ENCODE peak calls at places on chromosomes 11 and 22, in four cellular contexts. N, O, P and R are unnamed samples.
A peak's percentile ranks its signal among the peaks of the same experiment; 100 is the strongest.

GRCh38 chr22:37193629-37194191 is 5.7 kb upstream of the C1QTNF6 start:
- DNase-seq in O (peak; percentile 26), P (no peak), N (no peak), R (no peak)

GRCh38 chr11:75760710-75761493 is 7.7 kb upstream of the DGAT2 start:
- DNase-seq in N (no peak), P (no peak), O (no peak), R (peak; percentile 59)

GRCh38 chr11:105244157-105244820 is 104.7 kb upstream of the CARD18 start:
- DNase-seq in O (no peak), P (no peak), N (no peak), R (peak; percentile 97)

GRCh38 chr11:122775675-122776271 is 62.5 kb upstream of the CRTAM start:
- DNase-seq in O (no peak), N (no peak), P (no peak), R (no peak)

GRCh38 chr22:23675502-23676415 is 15.1 kb upstream of the RGL4 start:
- DNase-seq in N (no peak), O (no peak), P (peak; percentile 57), R (no peak)

GRCh38 chr11:67276821-67277230 is 10.6 kb downstream of the GRK2 start:
- DNase-seq in P (peak; percentile 74), N (no peak), O (peak; percentile 47), R (peak; percentile 38)

GRCh38 chr11:78085972-78086371 is 6.3 kb upstream of the NDUFC2 start:
- DNase-seq in O (no peak), N (no peak), P (no peak), R (no peak)

GRCh38 chr11:27084407-27084985 is 43.9 kb downstream of the BBOX1 start:
- DNase-seq in O (no peak), P (no peak), N (no peak), R (no peak)

GRCh38 chr22:50271519-50271970 is 1.4 kb upstream of the MAPK11 start:
- DNase-seq in O (peak; percentile 44), N (no peak), P (peak; percentile 79), R (peak; percentile 34)

GRCh38 chr22:46738642-46738960 is 549 bp upstream of the CERK start:
- DNase-seq in N (no peak), O (no peak), P (no peak), R (no peak)

GRCh38 chr11:123429336-123429735 is 733 bp upstream of the GRAMD1B start:
- DNase-seq in P (no peak), N (no peak), O (no peak), R (peak; percentile 83)

GRCh38 chr11:62504158-62504973 is 42.2 kb downstream of the AHNAK start:
- DNase-seq in O (no peak), N (no peak), P (no peak), R (no peak)

GRCh38 chr11:11420512-11420911 is 67.5 kb upstream of the CSNK2A3 start:
- DNase-seq in N (no peak), P (no peak), O (no peak), R (no peak)

GRCh38 chr11:8685306-8685705 is 2.7 kb downstream of the RPL27A start:
- DNase-seq in P (no peak), N (no peak), O (no peak), R (no peak)

GRCh38 chr11:12706531-12707499 is 32.6 kb downstream of the TEAD1 start:
- DNase-seq in P (peak; percentile 54), O (no peak), N (peak; percentile 93), R (no peak)

GRCh38 chr11:116073854-116074837 is 569.9 kb upstream of the CADM1 start:
- DNase-seq in O (no peak), P (peak; percentile 51), N (peak; percentile 46), R (no peak)

GRCh38 chr11:57751676-57752253 is at the start of gene BTBD18:
- DNase-seq in O (no peak), N (peak; percentile 21), P (no peak), R (peak; percentile 42)

GRCh38 chr22:44455151-44455962 is 42.7 kb downstream of the RTL6 start:
- DNase-seq in O (peak; percentile 12), P (no peak), N (peak; percentile 76), R (no peak)

GRCh38 chr11:8168485-8169257 is at the start of gene RIC3:
- DNase-seq in N (peak; percentile 21), O (peak; percentile 34), P (peak; percentile 67), R (no peak)

GRCh38 chr11:910589-911030 is at the start of gene CHID1:
- DNase-seq in O (peak; percentile 79), N (peak; percentile 78), P (peak; percentile 93), R (peak; percentile 76)

GRCh38 chr22:49291169-49291568 is 536.5 kb downstream of the BRD1 start:
- DNase-seq in O (no peak), P (no peak), N (no peak), R (no peak)

GRCh38 chr11:95148421-95148820 is 58.8 kb downstream of the ENDOD1 start:
- DNase-seq in O (no peak), N (no peak), P (no peak), R (peak; percentile 25)

GRCh38 chr11:1390603-1391164 is 950 bp downstream of the BRSK2 start:
- DNase-seq in N (no peak), P (peak; percentile 63), O (no peak), R (no peak)